ENCODE peak calls at places on chromosomes 2 and 18, in five cellular contexts. T, Q, E, C and Y are unnamed samples.
A peak's percentile ranks its signal among the peaks of the same experiment; 100 is the strongest.

GRCh38 chr2:216735086-216735485 is 39.7 kb upstream of the IGFBP5 start:
- DNase-seq in T (no peak), Q (no peak), C (no peak), E (no peak), Y (no peak)

GRCh38 chr18:62938006-62938405 is 222.7 kb downstream of the PHLPP1 start:
- DNase-seq in C (no peak), Q (no peak), E (no peak), T (no peak), Y (no peak)

GRCh38 chr2:30113617-30114293 is 33.1 kb upstream of the YPEL5 start:
- DNase-seq in T (no peak), E (no peak), C (no peak), Q (no peak), Y (peak; percentile 35)

GRCh38 chr2:81050580-81050979 is 746.0 kb upstream of the LRRTM1 start:
- DNase-seq in C (no peak), Q (no peak), E (no peak), T (no peak), Y (no peak)

GRCh38 chr18:23127145-23127544 is 8.1 kb upstream of the CABLES1 start:
- DNase-seq in C (no peak), E (no peak), T (no peak), Q (no peak), Y (no peak)

GRCh38 chr18:79394438-79395307 is 1.1 kb upstream of the NFATC1 start:
- DNase-seq in C (no peak), T (no peak), E (peak; percentile 70), Q (no peak), Y (peak; percentile 44)

GRCh38 chr2:148959745-148960144 is 78.8 kb upstream of the LYPD6B start:
- DNase-seq in E (no peak), Q (no peak), C (no peak), T (no peak), Y (no peak)

GRCh38 chr2:38261569-38262513 is 115.2 kb downstream of the ATL2 start:
- DNase-seq in Q (no peak), C (no peak), E (no peak), T (peak; percentile 68), Y (no peak)

GRCh38 chr2:54838585-54839035 is 115.1 kb downstream of the EML6 start:
- DNase-seq in C (peak; percentile 52), E (peak; percentile 81), Q (peak; percentile 57), T (peak; percentile 20), Y (peak; percentile 75)

GRCh38 chr18:56789004-56789888 is 138.1 kb downstream of the WDR7 start:
- DNase-seq in C (peak; percentile 33), E (peak; percentile 78), T (no peak), Q (peak; percentile 30), Y (peak; percentile 1)

GRCh38 chr2:241771286-241772062 is 5.1 kb upstream of the GAL3ST2 start:
- DNase-seq in T (no peak), Q (no peak), C (peak; percentile 83), E (peak; percentile 52), Y (no peak)

GRCh38 chr2:238242731-238243495 is 3.1 kb upstream of the HES6 start:
- DNase-seq in Q (no peak), T (no peak), E (no peak), C (peak; percentile 70), Y (no peak)

GRCh38 chr2:148552675-148553331 is 91.7 kb upstream of the EPC2 start:
- DNase-seq in E (no peak), Q (no peak), T (no peak), C (no peak), Y (no peak)

GRCh38 chr2:215532844-215533243 is 97.0 kb upstream of the FN1 start:
- DNase-seq in E (no peak), C (peak; percentile 46), Q (no peak), T (no peak), Y (no peak)

GRCh38 chr18:62396381-62396780 is 71.3 kb downstream of the TNFRSF11A start:
- DNase-seq in Q (no peak), E (no peak), T (no peak), C (no peak), Y (no peak)

GRCh38 chr2:218180728-218181127 is 14.0 kb upstream of the CXCR1 start:
- DNase-seq in E (no peak), Q (no peak), C (no peak), T (no peak), Y (no peak)

GRCh38 chr2:126808929-126809328 is 89.8 kb upstream of the TEX51 start:
- DNase-seq in E (no peak), T (no peak), Q (no peak), C (no peak), Y (no peak)

GRCh38 chr2:65612654-65613053 is 180.3 kb upstream of the SPRED2 start:
- DNase-seq in C (no peak), Q (no peak), E (no peak), T (no peak), Y (peak; percentile 24)

GRCh38 chr2:106108791-106109190 is 85.3 kb downstream of the UXS1 start:
- DNase-seq in C (no peak), T (no peak), E (no peak), Q (no peak), Y (no peak)

GRCh38 chr2:80238692-80239469 is 65.7 kb downstream of the LRRTM1 start:
- DNase-seq in E (peak; percentile 80), C (peak; percentile 14), T (no peak), Q (peak; percentile 49), Y (peak; percentile 35)

GRCh38 chr18:11791131-11791530 is 60.1 kb upstream of the CHMP1B start:
- DNase-seq in C (no peak), T (no peak), E (no peak), Q (no peak), Y (no peak)

DNA sequence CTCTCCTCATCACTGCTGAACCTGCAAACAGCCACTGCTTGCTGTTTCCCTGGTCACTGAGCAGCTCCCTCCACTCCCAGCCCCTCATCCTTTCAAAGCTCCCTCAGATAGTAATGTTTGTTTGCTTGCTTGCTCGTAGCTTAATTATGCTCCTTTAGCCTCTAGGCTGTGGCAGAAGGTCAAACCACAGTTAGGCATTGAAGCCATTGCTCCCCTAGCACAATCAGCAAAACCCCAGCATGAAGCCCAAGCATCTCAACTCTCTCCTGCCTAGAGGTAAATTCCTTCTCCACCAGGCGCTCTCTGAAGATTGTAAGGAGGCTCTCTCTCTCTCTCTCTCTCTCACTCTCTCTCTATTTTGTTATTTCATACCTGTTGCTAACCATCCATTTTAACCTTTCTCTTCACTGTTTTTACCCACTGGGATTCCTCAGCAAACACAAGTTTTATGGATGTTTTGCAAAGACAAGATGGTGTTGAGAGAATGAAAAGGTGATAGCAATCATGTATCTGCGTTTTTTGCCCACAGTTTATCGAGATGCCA is 135.9 kb upstream of the HNRNPA3 start:
- DNase-seq in C (no peak), E (no peak), Q (no peak), T (no peak), Y (no peak)
- TF ChIP-seq HDAC2 in C (no peak), E (no peak), Q (no peak), T (no peak), Y (no peak)

GRCh38 chr2:169828141-169828811 is 1.0 kb downstream of the UBR3 start:
- DNase-seq in E (no peak), Q (peak; percentile 79), C (peak; percentile 62), T (peak; percentile 12), Y (no peak)
- TF ChIP-seq KDM1A in E (no peak), Q (peak; percentile 93), C (no peak), T (no peak), Y (no peak)

DNA sequence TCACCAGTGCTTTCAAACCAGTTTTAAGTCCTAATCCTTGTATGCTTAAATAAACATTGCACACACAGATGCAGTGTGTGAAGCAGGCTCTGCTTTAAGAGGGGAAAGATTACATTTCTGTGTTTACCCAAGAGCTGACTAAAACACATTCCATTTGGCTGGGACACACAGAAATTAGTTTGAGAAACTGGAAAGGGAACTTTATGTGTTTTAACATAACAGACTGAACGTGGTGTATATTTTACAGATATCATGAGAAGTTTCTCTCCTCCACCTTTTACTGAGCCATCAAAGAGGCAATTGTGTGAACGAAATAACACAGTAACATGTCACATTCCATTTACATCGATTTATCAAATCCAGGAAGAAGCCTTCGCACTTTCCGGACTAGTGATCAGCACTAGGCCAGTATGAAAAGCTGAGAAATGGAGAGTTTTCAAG is 121.8 kb downstream of the MAIP1 start:
- DNase-seq in Q (no peak), T (no peak), E (no peak), C (peak; percentile 92), Y (peak; percentile 48)
- TF ChIP-seq HDAC2 in Q (no peak), T (no peak), E (no peak), C (peak; percentile 85), Y (no peak)

DNA sequence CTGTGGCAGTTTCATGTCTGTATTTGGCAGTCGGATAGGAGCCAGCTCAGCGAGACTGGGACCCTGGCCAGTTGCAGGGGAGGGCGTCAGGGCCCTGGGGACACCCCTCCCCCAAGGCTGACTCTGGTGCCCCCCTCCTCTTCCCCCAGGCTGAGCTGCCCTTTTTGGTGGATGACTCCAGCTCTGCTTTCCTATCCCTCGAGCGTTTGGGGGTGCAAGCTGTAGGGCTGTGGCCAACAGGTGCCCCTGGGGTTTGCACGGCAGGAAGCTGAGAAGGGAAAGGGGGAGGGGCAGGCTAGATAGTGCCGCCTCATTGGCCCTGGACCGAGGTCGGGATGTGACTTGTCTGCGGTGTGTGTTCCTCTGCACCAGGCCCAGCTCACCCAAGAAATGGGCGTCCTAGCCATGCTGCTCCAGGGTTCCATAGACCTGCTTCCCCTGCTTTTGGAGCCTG is 26.4 kb downstream of the SPEG start:
- DNase-seq in C (no peak), T (no peak), Q (peak; percentile 64), E (no peak), Y (no peak)
- TF ChIP-seq KDM1A in C (no peak), T (no peak), Q (no peak), E (no peak), Y (no peak)

GRCh38 chr2:35447210-35447609 is 908.4 kb upstream of the CRIM1 start:
- DNase-seq in Q (no peak), C (no peak), E (no peak), T (no peak), Y (no peak)

GRCh38 chr2:35447816-35448215 is 907.8 kb upstream of the CRIM1 start:
- DNase-seq in E (no peak), C (no peak), Q (no peak), T (no peak), Y (no peak)

GRCh38 chr2:35443087-35443486 is 912.5 kb upstream of the CRIM1 start:
- DNase-seq in E (no peak), C (no peak), Q (no peak), T (no peak), Y (no peak)
- TF ChIP-seq HDAC2 in E (no peak), C (no peak), Q (no peak), T (no peak), Y (no peak)

GRCh38 chr2:39521876-39522517 is 84.9 kb upstream of the MAP4K3 start:
- DNase-seq in E (no peak), T (no peak), Q (no peak), C (no peak), Y (no peak)
- TF ChIP-seq KDM1A in E (no peak), T (no peak), Q (no peak), C (no peak), Y (no peak)